ENCODE peak calls at places on chromosome 17, in nine cellular contexts. N is NCI-H748 treated with DMSO at 0.1 percent for 48 hours; Y is mesendoderm; E is NCI-H345; Q is stimulated activated CD4-positive, alpha-beta T cell treated with anti-CD3 and anti-CD28 coated beads, Interleukin-4, amount 100 ng/mL, for 1 hour; U is neural crest cell; P is globus pallidus; F is germinal center; C is astrocyte. A is an unnamed sample.

GRCh38 chr17:17402558-17402957 is 74.2 kb upstream of the MED9 start:
- DNase-seq in N (no peak), Y (no peak), E (no peak), Q (no peak), U (no peak), P (no peak), F (no peak), C (no peak), A (no peak)

GRCh38 chr17:80812362-80813088 is 179.1 kb upstream of the CHMP6 start:
- DNase-seq in N (no peak), Y (no peak), E (no peak), Q (peak), U (no peak), P (no peak), F (no peak), C (no peak), A (no peak)

GRCh38 chr17:33560165-33560564 is 267.1 kb upstream of the ASIC2 start:
- DNase-seq in N (no peak), Y (peak), E (no peak), Q (no peak), U (no peak), P (no peak), F (no peak), C (peak), A (no peak)

GRCh38 chr17:9115446-9116265 is 94.3 kb downstream of the NTN1 start:
- DNase-seq in N (no peak), Y (peak), E (no peak), Q (peak), U (peak), P (peak), F (no peak), C (peak), A (no peak)

GRCh38 chr17:45873728-45874127 is 20.6 kb upstream of the MAPT start:
- DNase-seq in N (no peak), Y (peak), E (no peak), Q (peak), U (no peak), P (no peak), F (no peak), C (no peak), A (no peak)

GRCh38 chr17:10031102-10031501 is 126.0 kb upstream of the RCVRN start:
- DNase-seq in N (no peak), Y (no peak), E (no peak), Q (no peak), U (no peak), P (peak), F (no peak), C (no peak), A (no peak)

GRCh38 chr17:69142473-69142802 is 743 bp upstream of the ABCA6 start:
- DNase-seq in N (no peak), Y (no peak), E (no peak), Q (no peak), U (no peak), P (no peak), F (no peak), C (peak), A (no peak)

GRCh38 chr17:72208832-72209231 is 88.0 kb downstream of the SOX9 start:
- DNase-seq in N (no peak), Y (no peak), E (no peak), Q (no peak), U (no peak), P (no peak), F (no peak), C (no peak), A (no peak)

GRCh38 chr17:75665981-75666380 is 973 bp downstream of the RECQL5 start:
- DNase-seq in N (no peak), Y (no peak), E (no peak), Q (no peak), U (no peak), P (no peak), F (no peak), C (no peak), A (no peak)

A was measured in GM10248.